ENCODE peak calls at places on chromosomes 7 and 10, in eight cellular contexts. V, N, X, A, B, U, C and R are unnamed samples.

GRCh38 chr10:43236176-43236850 is 30.6 kb downstream of the RASGEF1A start:
- DNase-seq in V (no peak), N (no peak), X (no peak), A (no peak), B (no peak), U (no peak), C (no peak), R (peak; percentile 25)

GRCh38 chr7:135374736-135375135 is 135.2 kb downstream of the CNOT4 start:
- DNase-seq in V (no peak), N (no peak), X (no peak), A (no peak), B (no peak), U (no peak), C (no peak), R (no peak)

GRCh38 chr10:23448802-23449570 is 10.1 kb downstream of the OTUD1 start:
- DNase-seq in V (no peak), N (peak; percentile 47), X (no peak), A (no peak), B (no peak), U (no peak), C (no peak), R (no peak)

GRCh38 chr7:47435889-47436312 is 146.0 kb downstream of the TNS3 start:
- DNase-seq in V (peak; percentile 58), N (peak; percentile 61), X (peak; percentile 62), A (peak; percentile 69), B (peak; percentile 52), U (no peak), C (no peak), R (no peak)

GRCh38 chr10:36349445-36350063 is 707.5 kb upstream of the FZD8 start:
- DNase-seq in V (no peak), N (no peak), X (no peak), A (peak; percentile 6), B (no peak), U (no peak), C (no peak), R (no peak)

GRCh38 chr7:17166824-17167379 is 131.6 kb upstream of the AHR start:
- DNase-seq in V (no peak), N (peak; percentile 20), X (no peak), A (no peak), B (no peak), U (no peak), C (no peak), R (no peak)

GRCh38 chr7:123871998-123872867 is 27.3 kb downstream of the HYAL4 start:
- DNase-seq in V (peak; percentile 54), N (peak; percentile 70), X (peak; percentile 31), A (peak; percentile 80), B (peak; percentile 50), U (no peak), C (peak; percentile 14), R (no peak)

GRCh38 chr7:91850455-91850854 is 30.0 kb downstream of the MTERF1 start:
- DNase-seq in V (no peak), N (no peak), X (no peak), A (no peak), B (no peak), U (no peak), C (no peak), R (no peak)

GRCh38 chr7:1941464-1942025 is 271.5 kb downstream of the ELFN1 start:
- DNase-seq in V (no peak), N (no peak), X (no peak), A (no peak), B (no peak), U (no peak), C (no peak), R (peak; percentile 85)

GRCh38 chr7:68689087-68689433 is 909.2 kb upstream of the AUTS2 start:
- DNase-seq in V (no peak), N (no peak), X (no peak), A (no peak), B (no peak), U (no peak), C (no peak), R (no peak)

GRCh38 chr10:43843331-43844101 is 194.8 kb upstream of the ZNF32 start:
- DNase-seq in V (no peak), N (no peak), X (no peak), A (no peak), B (no peak), U (no peak), C (no peak), R (no peak)

GRCh38 chr10:97319671-97320479 is 804 bp downstream of the FRAT1 start:
- DNase-seq in V (peak; percentile 79), N (peak; percentile 59), X (no peak), A (peak; percentile 86), B (peak; percentile 65), U (peak; percentile 60), C (peak; percentile 69), R (no peak)

GRCh38 chr7:151255390-151255789 is 6.9 kb upstream of the SMARCD3 start:
- DNase-seq in V (no peak), N (no peak), X (no peak), A (no peak), B (no peak), U (no peak), C (no peak), R (no peak)

GRCh38 chr10:55627526-55628170 is 733.4 kb downstream of the ZWINT start:
- DNase-seq in V (peak; percentile 49), N (no peak), X (no peak), A (peak; percentile 80), B (peak; percentile 34), U (no peak), C (no peak), R (no peak)

GRCh38 chr7:159095979-159096411 is 48.7 kb downstream of the VIPR2 start:
- DNase-seq in V (no peak), N (no peak), X (no peak), A (no peak), B (no peak), U (no peak), C (no peak), R (peak; percentile 89)

GRCh38 chr7:79217468-79217867 is 236.0 kb downstream of the MAGI2 start:
- DNase-seq in V (no peak), N (no peak), X (no peak), A (no peak), B (no peak), U (no peak), C (no peak), R (no peak)

DNA sequence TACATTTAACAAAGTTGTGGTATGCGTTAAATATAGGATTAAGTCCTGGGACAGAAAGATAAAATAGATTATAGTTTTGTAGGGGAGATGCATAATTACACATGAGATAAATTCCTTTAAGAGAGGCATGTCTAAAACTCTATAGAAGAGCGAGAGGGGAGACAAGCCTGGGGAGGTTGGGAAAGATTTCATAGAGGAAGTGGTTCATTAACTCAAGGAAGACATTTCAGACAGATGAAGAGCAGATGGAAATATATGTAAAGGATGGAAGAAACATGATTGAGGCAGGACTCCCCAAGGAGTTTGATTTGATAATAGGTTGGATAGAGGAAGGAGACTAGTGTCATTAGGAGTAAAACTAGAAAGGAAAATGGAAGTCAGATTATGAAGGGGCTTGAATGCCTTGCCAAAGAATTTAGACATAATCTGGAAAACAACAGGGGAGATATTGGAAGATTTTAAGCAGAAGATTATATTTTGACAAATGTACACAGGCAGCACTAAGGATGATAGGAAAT is 96.1 kb downstream of the PHTF2 start:
- DNase-seq in V (no peak), N (no peak), X (no peak), A (no peak), B (no peak), U (no peak), C (no peak), R (no peak)
- TF ChIP-seq CTCF in V (no peak), N (no peak), X (no peak), A (no peak), B (no peak), U (no peak), C (no peak), R (no peak)

GRCh38 chr10:52348037-52348564 is 34.0 kb downstream of the DKK1 start:
- DNase-seq in V (no peak), N (no peak), X (no peak), A (no peak), B (no peak), U (no peak), C (no peak), R (no peak)
- TF ChIP-seq CTCF in V (no peak), N (no peak), X (no peak), A (no peak), B (no peak), U (no peak), C (no peak), R (no peak)

DNA sequence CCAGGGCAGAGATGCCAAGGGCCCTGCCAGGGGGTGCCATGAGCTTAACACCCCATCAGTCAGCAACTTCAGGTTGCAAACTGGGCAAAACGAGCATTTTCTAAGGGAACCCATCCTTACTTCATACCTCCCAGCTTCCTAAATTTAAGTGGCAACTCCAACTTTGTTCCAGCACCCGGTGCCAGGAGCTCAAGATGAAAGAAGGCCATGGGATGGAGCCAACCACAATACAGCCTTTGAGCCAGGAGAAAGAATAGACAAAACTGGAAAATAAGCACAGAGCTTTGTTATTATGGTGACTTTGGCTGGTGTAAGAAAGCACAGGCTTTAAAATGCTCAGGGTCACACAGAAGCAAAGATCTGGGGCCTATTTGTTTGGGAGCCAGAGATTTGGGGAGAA is 388.7 kb upstream of the MGMT start:
- DNase-seq in V (no peak), N (no peak), X (no peak), A (no peak), B (no peak), U (no peak), C (no peak), R (no peak)
- TF ChIP-seq CTCF in V (no peak), N (no peak), X (no peak), A (no peak), B (no peak), U (no peak), C (no peak), R (no peak)

GRCh38 chr7:55288070-55288824 is 76.9 kb upstream of the LANCL2 start:
- DNase-seq in V (no peak), N (no peak), X (no peak), A (no peak), B (no peak), U (no peak), C (no peak), R (no peak)
- TF ChIP-seq CTCF in V (no peak), N (no peak), X (no peak), A (no peak), B (no peak), U (no peak), C (no peak), R (peak; percentile 18)

GRCh38 chr7:157133304-157133703 is 5.4 kb upstream of the UBE3C start:
- DNase-seq in V (no peak), N (no peak), X (no peak), A (no peak), B (no peak), U (no peak), C (no peak), R (no peak)

GRCh38 chr7:157138424-157139141 is at the start of gene UBE3C:
- DNase-seq in V (peak; percentile 92), N (peak; percentile 98), X (peak; percentile 95), A (peak; percentile 96), B (peak; percentile 90), U (peak; percentile 82), C (peak; percentile 90), R (no peak)

GRCh38 chr7:157139142-157140117 is 704 bp downstream of the UBE3C start:
- DNase-seq in V (peak; percentile 50), N (peak; percentile 75), X (peak; percentile 33), A (peak; percentile 64), B (peak; percentile 63), U (peak; percentile 51), C (peak; percentile 68), R (no peak)

GRCh38 chr7:157138101-157138423 is 664 bp upstream of the UBE3C start:
- DNase-seq in V (no peak), N (no peak), X (no peak), A (no peak), B (no peak), U (no peak), C (no peak), R (no peak)

GRCh38 chr7:157136372-157136771 is 2.4 kb upstream of the UBE3C start:
- DNase-seq in V (no peak), N (no peak), X (peak; percentile 49), A (peak; percentile 35), B (no peak), U (no peak), C (no peak), R (no peak)
- TF ChIP-seq CTCF in V (no peak), N (no peak), X (peak; percentile 17), A (peak; percentile 26), B (no peak), U (peak; percentile 14), C (no peak), R (peak; percentile 69)